ENCODE peak calls at places on chromosomes 1 and 21, in four cellular contexts. J is AG08396, Q is T-helper 9 cell, K is type B pancreatic cell. A is an unnamed sample.

GRCh38 chr1:223340637-223341036 is 23.3 kb downstream of the SUSD4 start:
- DNase-seq in J (no peak), Q (no peak), K (no peak), A (no peak)

GRCh38 chr21:43203523-43204080 is 34.8 kb downstream of the CRYAA start:
- DNase-seq in J (no peak), Q (no peak), K (peak), A (no peak)

GRCh38 chr1:17565551-17565971 is 26.1 kb downstream of the ARHGEF10L start:
- DNase-seq in J (no peak), Q (no peak), K (no peak), A (no peak)

GRCh38 chr21:14871861-14872260 is 192.9 kb downstream of the NRIP1 start:
- DNase-seq in J (no peak), Q (no peak), K (no peak), A (no peak)

GRCh38 chr1:195664628-195665027 is 943.6 kb downstream of the KCNT2 start:
- DNase-seq in J (no peak), Q (no peak), K (no peak), A (no peak)

GRCh38 chr1:183096889-183097288 is 73.7 kb downstream of the LAMC1 start:
- DNase-seq in J (peak), Q (no peak), K (no peak), A (no peak)

GRCh38 chr1:214505134-214505533 is 46.3 kb downstream of the PTPN14 start:
- DNase-seq in J (no peak), Q (no peak), K (no peak), A (no peak)

GRCh38 chr1:45887156-45887842 is 83.9 kb downstream of the MAST2 start:
- DNase-seq in J (no peak), Q (no peak), K (no peak), A (no peak)

GRCh38 chr1:43313771-43314170 is 13.0 kb downstream of the TIE1 start:
- DNase-seq in J (no peak), Q (no peak), K (no peak), A (no peak)

GRCh38 chr1:199931666-199932377 is 95.7 kb upstream of the NR5A2 start:
- DNase-seq in J (no peak), Q (no peak), K (no peak), A (no peak)

GRCh38 chr1:94819945-94820746 is at the start of gene SLC44A3:
- DNase-seq in J (peak), Q (no peak), K (peak), A (no peak)

GRCh38 chr1:158329807-158330206 is 1.5 kb downstream of the CD1B start:
- DNase-seq in J (no peak), Q (no peak), K (no peak), A (no peak)

GRCh38 chr1:78292361-78292760 is 198.4 kb upstream of the PTGFR start:
- DNase-seq in J (no peak), Q (no peak), K (no peak), A (no peak)

GRCh38 chr1:219227731-219228419 is 54.2 kb downstream of the LYPLAL1 start:
- DNase-seq in J (no peak), Q (no peak), K (no peak), A (no peak)

GRCh38 chr21:25735895-25736597 is 1.3 kb downstream of the GABPA start:
- DNase-seq in J (peak), Q (no peak), K (no peak), A (no peak)

GRCh38 chr1:47593001-47593568 is 155.2 kb downstream of the FOXD2 start:
- DNase-seq in J (no peak), Q (no peak), K (peak), A (peak)

GRCh38 chr1:175206687-175207086 is 14.1 kb upstream of the KIAA0040 start:
- DNase-seq in J (no peak), Q (no peak), K (no peak), A (no peak)

GRCh38 chr1:70204578-70204977 is 801 bp downstream of the LRRC40 start:
- DNase-seq in J (no peak), Q (no peak), K (no peak), A (no peak)

GRCh38 chr1:32521165-32521564 is 18.1 kb upstream of the ZBTB8A start:
- DNase-seq in J (no peak), Q (no peak), K (no peak), A (no peak)

GRCh38 chr21:15894596-15894995 is 164.8 kb downstream of the USP25 start:
- DNase-seq in J (no peak), Q (no peak), K (no peak), A (no peak)

GRCh38 chr1:248863011-248863881 is 4.4 kb upstream of the ZNF692 start:
- DNase-seq in J (peak), Q (peak), K (peak), A (peak)

GRCh38 chr21:28587748-28588147 is 404.9 kb downstream of the LTN1 start:
- DNase-seq in J (no peak), Q (no peak), K (no peak), A (no peak)

GRCh38 chr21:27423073-27423472 is 456.2 kb upstream of the ADAMTS5 start:
- DNase-seq in J (peak), Q (no peak), K (no peak), A (no peak)

GRCh38 chr1:155277070-155277895 is at the start of gene HCN3:
- DNase-seq in J (peak), Q (peak), K (peak), A (peak)

GRCh38 chr1:65820983-65821382 is 28.3 kb downstream of the PDE4B start:
- DNase-seq in J (peak), Q (no peak), K (no peak), A (no peak)

GRCh38 chr1:11654571-11655262 is at the start of gene FBXO44:
- DNase-seq in J (peak), Q (peak), K (no peak), A (no peak)

GRCh38 chr1:22339237-22339636 is 112.4 kb upstream of the ZBTB40 start:
- DNase-seq in J (no peak), Q (no peak), K (no peak), A (no peak)

GRCh38 chr1:84253891-84254290 is 47.6 kb upstream of the SAMD13 start:
- DNase-seq in J (peak), Q (no peak), K (no peak), A (no peak)

GRCh38 chr1:41773144-41773571 is 145.6 kb downstream of the HIVEP3 start:
- DNase-seq in J (peak), Q (no peak), K (no peak), A (no peak)

GRCh38 chr21:34517491-34518245 is 5.7 kb upstream of the KCNE1 start:
- DNase-seq in J (no peak), Q (no peak), K (no peak), A (no peak)

GRCh38 chr1:160194737-160195059 is 4.3 kb downstream of the CASQ1 start:
- DNase-seq in J (no peak), Q (no peak), K (no peak), A (no peak)

GRCh38 chr1:48093147-48093546 is 96.0 kb upstream of the TRABD2B start:
- DNase-seq in J (no peak), Q (no peak), K (no peak), A (peak)

GRCh38 chr1:209023790-209024189 is 559.7 kb upstream of the CAMK1G start:
- DNase-seq in J (no peak), Q (no peak), K (no peak), A (peak)

GRCh38 chr1:41622402-41622801 is 137.9 kb upstream of the EDN2 start:
- DNase-seq in J (no peak), Q (no peak), K (no peak), A (peak)

GRCh38 chr1:3491291-3492246 is 37.1 kb downstream of the ARHGEF16 start:
- DNase-seq in J (peak), Q (peak), K (peak), A (no peak)

GRCh38 chr1:197341626-197342025 is 73.6 kb downstream of the CRB1 start:
- DNase-seq in J (no peak), Q (no peak), K (no peak), A (no peak)

GRCh38 chr1:38077523-38078147 is 31.0 kb upstream of the POU3F1 start:
- DNase-seq in J (no peak), Q (no peak), K (no peak), A (no peak)

GRCh38 chr1:186008920-186009737 is 274.9 kb downstream of the HMCN1 start:
- DNase-seq in J (no peak), Q (no peak), K (no peak), A (no peak)

GRCh38 chr21:37198989-37199924 is 67.9 kb downstream of the VPS26C start:
- DNase-seq in J (peak), Q (no peak), K (no peak), A (no peak)

A was measured in esophagus muscularis mucosa.